ENCODE peak calls at places on chromosomes 12 and 14, in seven cellular contexts. One of them, this sample, is unnamed.

GRCh38 chr12:7241404-7242005 is 52.0 kb downstream of the PEX5 start:
- DNase-seq in H7: no peak
- DNase-seq in esophagus squamous epithelium: no peak
- DNase-seq in mucosa of descending colon: no peak
- DNase-seq in naive thymus-derived CD4-positive, alpha-beta T cell: no peak
- DNase-seq in kidney: no peak
- DNase-seq in adrenal gland: no peak
- DNase-seq in this sample: no peak

GRCh38 chr14:65281991-65282908 is 130.3 kb upstream of the FUT8 start:
- DNase-seq in H7: peak; percentile 88
- DNase-seq in esophagus squamous epithelium: no peak
- DNase-seq in mucosa of descending colon: no peak
- DNase-seq in naive thymus-derived CD4-positive, alpha-beta T cell: peak; percentile 23
- DNase-seq in kidney: no peak
- DNase-seq in adrenal gland: no peak
- DNase-seq in this sample: no peak

GRCh38 chr14:103188691-103189480 is 65.6 kb downstream of the TNFAIP2 start:
- DNase-seq in H7: peak; percentile 92
- DNase-seq in esophagus squamous epithelium: no peak
- DNase-seq in mucosa of descending colon: peak; percentile 61
- DNase-seq in naive thymus-derived CD4-positive, alpha-beta T cell: peak; percentile 9
- DNase-seq in kidney: peak; percentile 80
- DNase-seq in adrenal gland: peak; percentile 37
- DNase-seq in this sample: peak; percentile 4

GRCh38 chr14:66088661-66089060 is 397.5 kb upstream of the CCDC196 start:
- DNase-seq in H7: no peak
- DNase-seq in esophagus squamous epithelium: no peak
- DNase-seq in mucosa of descending colon: no peak
- DNase-seq in naive thymus-derived CD4-positive, alpha-beta T cell: no peak
- DNase-seq in kidney: no peak
- DNase-seq in adrenal gland: no peak
- DNase-seq in this sample: no peak

GRCh38 chr12:54974281-54974680 is 10.3 kb downstream of the TESPA1 start:
- DNase-seq in H7: no peak
- DNase-seq in esophagus squamous epithelium: no peak
- DNase-seq in mucosa of descending colon: no peak
- DNase-seq in naive thymus-derived CD4-positive, alpha-beta T cell: no peak
- DNase-seq in kidney: no peak
- DNase-seq in adrenal gland: no peak
- DNase-seq in this sample: no peak

GRCh38 chr12:131116437-131117117 is 162.9 kb downstream of the ADGRD1 start:
- DNase-seq in H7: peak; percentile 93
- DNase-seq in esophagus squamous epithelium: no peak
- DNase-seq in mucosa of descending colon: no peak
- DNase-seq in naive thymus-derived CD4-positive, alpha-beta T cell: no peak
- DNase-seq in kidney: peak; percentile 77
- DNase-seq in adrenal gland: no peak
- DNase-seq in this sample: no peak

GRCh38 chr14:72625689-72626088 is 268.2 kb downstream of the DPF3 start:
- DNase-seq in H7: no peak
- DNase-seq in esophagus squamous epithelium: no peak
- DNase-seq in mucosa of descending colon: no peak
- DNase-seq in naive thymus-derived CD4-positive, alpha-beta T cell: no peak
- DNase-seq in kidney: no peak
- DNase-seq in adrenal gland: no peak
- DNase-seq in this sample: no peak

GRCh38 chr12:124292385-124292784 is 2.5 kb upstream of the RFLNA start:
- DNase-seq in H7: no peak
- DNase-seq in esophagus squamous epithelium: no peak
- DNase-seq in mucosa of descending colon: peak; percentile 17
- DNase-seq in naive thymus-derived CD4-positive, alpha-beta T cell: no peak
- DNase-seq in kidney: no peak
- DNase-seq in adrenal gland: no peak
- DNase-seq in this sample: no peak

DNA sequence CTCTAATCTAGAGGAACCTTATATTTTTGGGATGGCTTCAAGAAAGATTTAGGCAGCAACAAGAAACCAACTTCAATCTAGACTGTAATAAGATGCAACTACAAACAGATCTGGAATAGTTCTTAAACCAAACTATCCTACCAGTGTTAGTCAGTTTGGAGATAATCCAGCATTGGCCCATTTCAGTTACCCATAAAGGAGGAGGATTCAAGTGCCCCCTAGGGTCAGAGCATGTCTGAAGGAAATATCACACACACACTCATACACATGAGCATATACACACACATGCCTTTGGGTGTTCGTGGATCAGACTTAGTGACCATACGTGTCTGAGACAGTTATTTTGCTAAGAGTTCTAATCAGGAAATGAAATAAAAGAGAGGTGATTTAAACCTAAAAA is 261.2 kb downstream of the ADAMTS20 start:
- DNase-seq in H7: no peak
- DNase-seq in esophagus squamous epithelium: no peak
- DNase-seq in mucosa of descending colon: no peak
- DNase-seq in naive thymus-derived CD4-positive, alpha-beta T cell: no peak
- DNase-seq in kidney: no peak
- DNase-seq in adrenal gland: no peak
- DNase-seq in this sample: no peak
- H3K36me3 ChIP-seq in H7: no peaks in the 10 kb centered on the region
- H3K36me3 ChIP-seq in esophagus squamous epithelium: no peaks in the 10 kb centered on the region
- H3K36me3 ChIP-seq in mucosa of descending colon: no peaks in the 10 kb centered on the region
- H3K36me3 ChIP-seq in naive thymus-derived CD4-positive, alpha-beta T cell: no peaks in the 10 kb centered on the region
- H3K36me3 ChIP-seq in kidney: no peaks in the 10 kb centered on the region
- H3K36me3 ChIP-seq in adrenal gland: no peaks in the 10 kb centered on the region
- H3K36me3 ChIP-seq in this sample: no peaks in the 10 kb centered on the region

DNA sequence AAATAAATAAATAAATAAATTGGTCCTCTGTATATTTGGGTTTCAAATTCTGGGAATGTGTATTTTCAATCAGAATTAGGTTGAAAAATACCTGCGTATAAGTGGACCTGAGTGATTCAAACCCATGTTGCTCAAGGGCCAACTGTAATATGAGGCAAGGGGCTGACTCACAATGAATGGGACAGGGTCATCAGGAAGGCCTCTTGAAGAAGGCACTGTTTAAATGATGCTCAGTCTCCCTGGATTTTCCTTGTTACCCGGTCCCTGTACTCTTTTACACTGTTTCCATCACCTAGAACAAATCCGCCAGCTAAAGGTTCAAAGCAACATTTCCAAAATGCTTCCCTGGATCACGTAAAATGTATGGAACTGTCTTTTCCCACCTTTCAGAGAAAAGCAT is 3.8 kb downstream of the PSMB5 start:
- DNase-seq in H7: no peak
- DNase-seq in esophagus squamous epithelium: no peak
- DNase-seq in mucosa of descending colon: no peak
- DNase-seq in naive thymus-derived CD4-positive, alpha-beta T cell: no peak
- DNase-seq in kidney: no peak
- DNase-seq in adrenal gland: no peak
- DNase-seq in this sample: no peak
- H3K36me3 ChIP-seq in H7: peaks cover 25% of the 10 kb centered on the region
- H3K36me3 ChIP-seq in esophagus squamous epithelium: peaks cover 18% of the 10 kb centered on the region
- H3K36me3 ChIP-seq in mucosa of descending colon: no peaks in the 10 kb centered on the region
- H3K36me3 ChIP-seq in naive thymus-derived CD4-positive, alpha-beta T cell: peaks cover 9% of the 10 kb centered on the region
- H3K36me3 ChIP-seq in kidney: peaks cover 16% of the 10 kb centered on the region
- H3K36me3 ChIP-seq in adrenal gland: no peaks in the 10 kb centered on the region
- H3K36me3 ChIP-seq in this sample: peaks cover 21% of the 10 kb centered on the region

DNA sequence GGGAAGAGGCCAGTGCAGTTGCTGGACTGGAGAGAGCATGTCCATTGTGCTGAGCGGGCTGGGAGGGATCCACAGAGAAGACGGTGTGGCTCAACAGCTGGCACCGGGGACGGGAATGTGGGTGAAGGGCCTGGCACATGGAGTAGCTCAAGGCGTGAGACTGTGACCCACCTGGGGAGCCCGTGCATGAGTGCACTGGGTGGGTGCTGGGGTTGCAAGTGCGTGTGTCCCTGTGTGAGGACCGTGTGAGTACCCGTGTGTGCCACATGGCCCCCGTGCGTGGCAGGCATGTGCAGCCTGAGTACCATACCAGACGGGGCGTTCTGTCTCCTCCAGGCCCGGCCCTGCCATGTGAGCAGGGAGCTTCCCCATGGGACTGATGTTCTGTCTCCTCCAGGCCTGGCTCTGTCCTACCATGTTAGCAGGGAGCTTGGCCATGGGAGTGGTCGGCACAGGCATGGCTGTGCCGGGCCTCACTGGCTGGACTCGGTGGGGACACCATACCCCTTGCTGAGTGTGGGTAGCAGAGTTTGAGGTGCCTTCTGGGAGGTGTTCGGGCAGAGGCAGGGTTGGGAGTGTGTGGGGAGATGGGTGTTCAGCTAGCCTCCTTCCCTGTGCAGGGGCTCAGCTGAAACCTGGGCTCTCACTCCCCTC is 234.4 kb downstream of the TMEM121 start:
- DNase-seq in H7: peak; percentile 41
- DNase-seq in esophagus squamous epithelium: no peak
- DNase-seq in mucosa of descending colon: no peak
- DNase-seq in naive thymus-derived CD4-positive, alpha-beta T cell: no peak
- DNase-seq in kidney: peak; percentile 44
- DNase-seq in adrenal gland: no peak
- DNase-seq in this sample: no peak
- H3K36me3 ChIP-seq in H7: no peaks in the 10 kb centered on the region
- H3K36me3 ChIP-seq in esophagus squamous epithelium: no peaks in the 10 kb centered on the region
- H3K36me3 ChIP-seq in mucosa of descending colon: no peaks in the 10 kb centered on the region
- H3K36me3 ChIP-seq in naive thymus-derived CD4-positive, alpha-beta T cell: no peaks in the 10 kb centered on the region
- H3K36me3 ChIP-seq in kidney: no peaks in the 10 kb centered on the region
- H3K36me3 ChIP-seq in adrenal gland: no peaks in the 10 kb centered on the region
- H3K36me3 ChIP-seq in this sample: no peaks in the 10 kb centered on the region

DNA sequence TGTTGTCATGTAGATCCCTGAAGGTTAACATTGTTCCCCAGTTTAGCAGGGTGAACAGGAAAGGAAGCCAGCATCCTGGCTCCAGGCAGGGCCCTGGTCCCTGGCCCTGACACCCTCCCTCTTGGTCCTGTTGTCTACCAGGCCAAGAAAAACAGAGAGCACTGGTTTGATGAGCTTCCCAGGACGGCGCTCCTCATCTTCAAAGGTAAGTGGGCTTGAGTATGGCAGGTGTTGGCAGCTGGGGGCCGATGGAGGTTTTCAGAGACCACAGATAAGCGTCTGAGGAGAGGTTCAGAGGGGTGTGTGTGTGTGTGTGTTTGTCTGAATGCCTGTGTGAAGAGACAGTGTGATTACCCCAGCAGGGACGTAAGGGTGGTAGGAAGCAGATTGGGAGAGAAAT is 56.3 kb downstream of the SLC8B1 start:
- DNase-seq in H7: no peak
- DNase-seq in esophagus squamous epithelium: no peak
- DNase-seq in mucosa of descending colon: peak; percentile 7
- DNase-seq in naive thymus-derived CD4-positive, alpha-beta T cell: no peak
- DNase-seq in kidney: no peak
- DNase-seq in adrenal gland: peak; percentile 7
- DNase-seq in this sample: no peak
- H3K36me3 ChIP-seq in H7: peaks cover 5% of the 10 kb centered on the region
- H3K36me3 ChIP-seq in esophagus squamous epithelium: peaks cover 12% of the 10 kb centered on the region
- H3K36me3 ChIP-seq in mucosa of descending colon: peaks cover 6% of the 10 kb centered on the region
- H3K36me3 ChIP-seq in naive thymus-derived CD4-positive, alpha-beta T cell: no peaks in the 10 kb centered on the region
- H3K36me3 ChIP-seq in kidney: peaks cover 34% of the 10 kb centered on the region
- H3K36me3 ChIP-seq in adrenal gland: no peaks in the 10 kb centered on the region
- H3K36me3 ChIP-seq in this sample: peaks cover 39% of the 10 kb centered on the region

GRCh38 chr12:57162541-57163125 is 15.2 kb upstream of the LRP1-AS start:
- DNase-seq in H7: no peak
- DNase-seq in esophagus squamous epithelium: no peak
- DNase-seq in mucosa of descending colon: no peak
- DNase-seq in naive thymus-derived CD4-positive, alpha-beta T cell: no peak
- DNase-seq in kidney: no peak
- DNase-seq in adrenal gland: no peak
- DNase-seq in this sample: no peak
- H3K36me3 ChIP-seq in H7: peaks cover 66% of the 10 kb centered on the region
- H3K36me3 ChIP-seq in esophagus squamous epithelium: peaks cover 35% of the 10 kb centered on the region
- H3K36me3 ChIP-seq in mucosa of descending colon: no peaks in the 10 kb centered on the region
- H3K36me3 ChIP-seq in naive thymus-derived CD4-positive, alpha-beta T cell: no peaks in the 10 kb centered on the region
- H3K36me3 ChIP-seq in kidney: peaks cover 22% of the 10 kb centered on the region
- H3K36me3 ChIP-seq in adrenal gland: no peaks in the 10 kb centered on the region
- H3K36me3 ChIP-seq in this sample: no peaks in the 10 kb centered on the region

GRCh38 chr14:54742492-54743350 is 159.9 kb downstream of the GCH1 start:
- DNase-seq in H7: no peak
- DNase-seq in esophagus squamous epithelium: no peak
- DNase-seq in mucosa of descending colon: no peak
- DNase-seq in naive thymus-derived CD4-positive, alpha-beta T cell: peak; percentile 19
- DNase-seq in kidney: no peak
- DNase-seq in adrenal gland: no peak
- DNase-seq in this sample: no peak
- H3K36me3 ChIP-seq in H7: no peaks in the 10 kb centered on the region
- H3K36me3 ChIP-seq in esophagus squamous epithelium: no peaks in the 10 kb centered on the region
- H3K36me3 ChIP-seq in mucosa of descending colon: no peaks in the 10 kb centered on the region
- H3K36me3 ChIP-seq in naive thymus-derived CD4-positive, alpha-beta T cell: no peaks in the 10 kb centered on the region
- H3K36me3 ChIP-seq in kidney: no peaks in the 10 kb centered on the region
- H3K36me3 ChIP-seq in adrenal gland: no peaks in the 10 kb centered on the region
- H3K36me3 ChIP-seq in this sample: no peaks in the 10 kb centered on the region

GRCh38 chr14:64176330-64176729 is 117.8 kb downstream of the ESR2 start:
- DNase-seq in H7: no peak
- DNase-seq in esophagus squamous epithelium: no peak
- DNase-seq in mucosa of descending colon: no peak
- DNase-seq in naive thymus-derived CD4-positive, alpha-beta T cell: no peak
- DNase-seq in kidney: no peak
- DNase-seq in adrenal gland: no peak
- DNase-seq in this sample: no peak
- H3K36me3 ChIP-seq in H7: no peaks in the 10 kb centered on the region
- H3K36me3 ChIP-seq in esophagus squamous epithelium: peaks cover 14% of the 10 kb centered on the region
- H3K36me3 ChIP-seq in mucosa of descending colon: no peaks in the 10 kb centered on the region
- H3K36me3 ChIP-seq in naive thymus-derived CD4-positive, alpha-beta T cell: peaks cover 16% of the 10 kb centered on the region
- H3K36me3 ChIP-seq in kidney: peaks cover 27% of the 10 kb centered on the region
- H3K36me3 ChIP-seq in adrenal gland: no peaks in the 10 kb centered on the region
- H3K36me3 ChIP-seq in this sample: peaks cover 29% of the 10 kb centered on the region